ENCODE peak calls at places on chromosomes 3 and 15, in six cellular contexts. P is K562, M is HepG2, D is GM12891, L is GM12878, Y is H1. N is an unnamed sample.

GRCh38 chr15:95068847-95069518 is 837.6 kb downstream of the MCTP2 start:
- DNase-seq in Y (no peak), M (no peak), D (no peak), L (no peak), P (no peak), N (no peak)

GRCh38 chr3:16249336-16249735 is 15.4 kb downstream of the DPH3 start:
- DNase-seq in L (no peak), M (no peak), P (peak), Y (no peak), D (no peak), N (no peak)

GRCh38 chr3:66997560-66998074 is 490 bp upstream of the KBTBD8 start:
- DNase-seq in L (no peak), Y (no peak), D (no peak), M (no peak), P (peak), N (no peak)

GRCh38 chr3:69250014-69250413 is 127.6 kb upstream of the LMOD3 start:
- DNase-seq in P (peak), M (no peak), Y (no peak), D (no peak), L (no peak), N (no peak)

GRCh38 chr15:43939070-43939469 is 112.3 kb downstream of the WDR76 start:
- DNase-seq in D (no peak), P (no peak), Y (no peak), L (no peak), M (no peak), N (no peak)

GRCh38 chr15:71295242-71296031 is 180.2 kb downstream of the THSD4 start:
- DNase-seq in Y (peak), P (no peak), M (peak), D (no peak), L (no peak), N (no peak)

GRCh38 chr3:41198526-41198925 is 779 bp upstream of the CTNNB1 start:
- DNase-seq in L (no peak), P (peak), Y (no peak), D (no peak), M (peak), N (no peak)

GRCh38 chr15:37101634-37102314 is 1.4 kb upstream of the MEIS2 start:
- DNase-seq in L (no peak), Y (no peak), M (peak), P (peak), D (no peak), N (peak)

GRCh38 chr15:90019611-90020010 is 18.5 kb downstream of the ZNF710 start:
- DNase-seq in L (no peak), Y (no peak), M (no peak), D (no peak), P (no peak), N (no peak)

GRCh38 chr15:80694624-80695098 is 449 bp upstream of the ABHD17C start:
- DNase-seq in L (no peak), D (peak), Y (no peak), M (no peak), P (peak), N (peak)

GRCh38 chr15:80689716-80690115 is 5.4 kb upstream of the ABHD17C start:
- DNase-seq in D (no peak), Y (no peak), L (no peak), M (no peak), P (no peak), N (no peak)

GRCh38 chr3:49703443-49703927 is 14.1 kb downstream of the RNF123 start:
- DNase-seq in L (no peak), Y (no peak), D (peak), M (peak), P (peak), N (peak)

GRCh38 chr3:54670269-54671000 is 257.4 kb downstream of the LRTM1 start:
- DNase-seq in L (no peak), M (no peak), D (no peak), P (no peak), Y (no peak), N (no peak)

GRCh38 chr3:1172642-1173041 is 79.8 kb downstream of the CNTN6 start:
- DNase-seq in D (no peak), Y (no peak), P (no peak), L (no peak), M (no peak), N (no peak)

GRCh38 chr3:14405120-14405885 is 2.9 kb downstream of the SLC6A6 start:
- DNase-seq in P (peak), D (no peak), M (no peak), Y (no peak), L (no peak), N (no peak)

GRCh38 chr15:37586976-37587375 is 347.5 kb upstream of the TMCO5A start:
- DNase-seq in Y (no peak), L (no peak), D (no peak), P (no peak), M (no peak), N (no peak)

DNA sequence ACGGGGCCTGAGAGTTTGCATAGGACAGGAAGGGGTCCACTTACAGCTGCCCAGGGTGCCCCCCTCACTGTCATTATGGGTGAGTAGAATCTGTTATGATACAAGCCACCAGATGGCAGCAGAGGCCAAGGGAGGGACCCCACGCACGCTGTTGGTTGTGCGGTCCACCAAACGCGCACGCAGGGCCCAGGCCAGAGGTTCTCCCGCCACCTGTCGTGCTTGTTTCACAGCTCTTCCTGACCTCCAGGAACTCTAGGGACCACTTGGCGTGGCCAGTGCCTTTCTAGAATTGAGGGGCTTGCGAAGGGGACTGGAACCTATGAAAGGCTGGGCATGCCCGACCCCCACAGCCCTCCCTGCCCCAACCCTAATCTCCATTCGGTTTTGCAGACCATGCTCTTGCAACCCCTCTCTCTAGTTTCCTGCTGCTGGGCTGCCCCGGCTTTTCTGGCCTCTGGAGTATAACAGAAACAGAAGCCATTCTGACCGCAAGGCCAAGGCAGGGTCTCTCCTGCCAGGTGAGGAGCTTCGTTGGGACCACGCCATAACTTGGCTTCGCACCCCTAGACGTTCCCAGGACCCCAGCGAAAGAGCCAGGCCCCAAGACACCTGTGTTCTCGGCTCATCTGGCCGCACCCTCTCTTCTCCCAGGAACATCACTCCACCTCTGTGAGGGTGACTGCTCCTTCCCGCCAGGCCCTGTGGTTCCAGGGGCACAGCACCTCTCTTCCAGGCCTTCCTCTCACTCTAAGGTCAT is 46.0 kb downstream of the ALDH1L1 start:
- DNase-seq in D (peak), P (peak), L (no peak), Y (no peak), M (peak), N (peak)
- TF ChIP-seq TAF1 in D (no peak), P (no peak), L (no peak), Y (peak), M (no peak), N (no peak)

GRCh38 chr3:146131616-146132410 is 29.2 kb downstream of the PLOD2 start:
- DNase-seq in M (peak), D (no peak), L (no peak), Y (no peak), P (no peak), N (no peak)

GRCh38 chr3:146134348-146135117 is 26.5 kb downstream of the PLOD2 start:
- DNase-seq in Y (peak), P (no peak), M (peak), L (no peak), D (no peak), N (no peak)

GRCh38 chr3:146136647-146137046 is 24.3 kb downstream of the PLOD2 start:
- DNase-seq in L (no peak), D (no peak), Y (no peak), P (no peak), M (no peak), N (no peak)

GRCh38 chr3:146130881-146131371 is 30.1 kb downstream of the PLOD2 start:
- DNase-seq in D (no peak), P (no peak), L (no peak), Y (no peak), M (no peak), N (no peak)

DNA sequence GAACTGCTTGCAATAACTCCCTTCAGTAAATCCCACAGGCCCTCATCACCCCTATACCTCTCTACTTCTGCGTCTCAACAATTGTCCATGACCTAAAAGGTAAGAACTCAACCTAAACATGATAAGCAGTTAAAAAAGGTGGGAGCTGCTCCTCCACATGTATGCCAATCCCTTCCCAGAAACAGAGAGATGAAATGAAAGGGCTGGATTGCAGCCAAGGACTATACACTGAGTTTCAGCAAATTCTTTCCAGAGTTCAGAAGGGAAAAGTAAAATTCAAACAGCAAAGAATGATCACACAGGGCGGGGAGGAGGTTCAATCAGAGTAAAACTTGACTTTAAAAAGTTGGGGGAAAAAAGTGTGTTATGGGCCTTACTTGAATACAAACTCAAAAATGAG is 27.5 kb downstream of the PLOD2 start:
- DNase-seq in L (no peak), P (no peak), M (peak), Y (no peak), D (no peak), N (no peak)
- TF ChIP-seq TAF1 in L (no peak), P (no peak), M (no peak), Y (no peak), D (no peak), N (no peak)

DNA sequence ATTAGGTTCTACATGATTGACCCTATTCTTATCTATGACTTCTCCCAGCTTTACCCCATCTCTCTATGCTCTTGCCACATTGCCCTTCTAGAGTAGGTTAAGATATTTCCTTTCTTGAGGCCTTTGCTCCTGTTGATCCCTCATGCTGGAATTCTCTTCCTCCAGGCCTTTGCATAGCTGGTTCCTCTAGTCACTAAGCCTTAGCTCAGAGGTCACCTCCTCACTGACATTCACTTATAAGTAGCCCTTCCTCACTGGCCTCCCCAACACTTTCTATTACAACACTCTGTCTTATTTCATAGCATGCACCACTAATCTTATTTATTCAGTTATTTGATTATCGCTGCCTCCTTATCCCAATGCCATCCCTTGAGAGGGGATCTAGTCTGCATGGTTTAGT is 228.4 kb upstream of the COL8A1 start:
- DNase-seq in L (no peak), P (no peak), M (no peak), D (no peak), Y (no peak), N (no peak)
- TF ChIP-seq TAF1 in L (no peak), P (no peak), M (no peak), D (no peak), Y (no peak), N (no peak)

GRCh38 chr3:64728428-64728827 is 40.6 kb upstream of the ADAMTS9 start:
- DNase-seq in L (no peak), M (no peak), P (no peak), D (no peak), Y (no peak), N (no peak)
- TF ChIP-seq TAF1 in L (no peak), M (no peak), P (no peak), D (no peak), Y (no peak), N (no peak)

DNA sequence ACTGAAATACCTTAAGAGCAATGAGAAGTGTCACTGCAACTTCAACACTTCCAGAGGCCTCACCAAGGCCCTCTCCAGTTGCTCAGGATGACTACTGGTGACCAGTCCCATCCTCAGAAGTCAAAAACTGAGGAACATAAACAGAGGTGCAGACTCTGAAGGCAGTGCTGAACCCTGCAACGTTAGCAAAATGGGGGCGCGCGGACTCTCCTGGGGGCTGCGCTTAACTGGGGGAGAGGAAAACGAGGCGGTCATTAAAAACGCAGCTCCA is 945 bp downstream of the XXYLT1 start:
- DNase-seq in P (no peak), L (no peak), Y (no peak), D (no peak), M (no peak), N (no peak)
- TF ChIP-seq TAF1 in P (no peak), L (no peak), Y (no peak), D (no peak), M (no peak), N (no peak)

GRCh38 chr15:66233487-66234415 is 19.8 kb downstream of the MEGF11 start:
- DNase-seq in Y (no peak), M (peak), L (no peak), P (peak), D (no peak), N (no peak)
- TF ChIP-seq TAF1 in Y (no peak), M (no peak), L (no peak), P (no peak), D (no peak), N (no peak)

GRCh38 chr15:98083203-98083910 is 122.9 kb downstream of the ARRDC4 start:
- DNase-seq in P (no peak), Y (no peak), D (no peak), L (no peak), M (no peak), N (no peak)
- TF ChIP-seq TAF1 in P (no peak), Y (no peak), D (no peak), L (no peak), M (no peak), N (no peak)

N was measured in GM12892.